ENCODE peak calls at places on chromosomes 4 and X, in five cellular contexts. T is AML-193; H is stimulated activated CD8-positive, alpha-beta memory T cell treated with anti-CD3 and anti-CD28 coated beads, Interleukin-4, amount 100 ng/mL, for 48 hours; K is hippocampal formation; B is hypothalamus. O is an unnamed sample.

GRCh38 chr4:27129871-27130277 is 269.2 kb downstream of the STIM2 start:
- DNase-seq in T (no peak), H (no peak), K (no peak), B (no peak), O (no peak)

GRCh38 chrX:134184936-134185335 is 52.0 kb upstream of the CCDC160 start:
- DNase-seq in T (no peak), H (no peak), K (no peak), B (no peak), O (no peak)

GRCh38 chrX:103362504-103362903 is 6.2 kb downstream of the TCEAL9 start:
- DNase-seq in T (no peak), H (no peak), K (no peak), B (no peak), O (no peak)

GRCh38 chr4:57270350-57270749 is 160.2 kb upstream of the IGFBP7 start:
- DNase-seq in T (no peak), H (no peak), K (no peak), B (no peak), O (no peak)

GRCh38 chr4:15238720-15239119 is 189.1 kb upstream of the C1QTNF7 start:
- DNase-seq in T (peak), H (peak), K (peak), B (no peak), O (peak)

GRCh38 chr4:94759767-94760211 is 2.0 kb downstream of the BMPR1B start:
- DNase-seq in T (no peak), H (no peak), K (no peak), B (no peak), O (no peak)

GRCh38 chrX:37347420-37347819 is 1.7 kb upstream of the PRRG1 start:
- DNase-seq in T (peak), H (no peak), K (no peak), B (no peak), O (peak)

GRCh38 chr4:185201983-185202962 is 1.5 kb downstream of the CFAP97 start:
- DNase-seq in T (peak), H (peak), K (no peak), B (no peak), O (peak)

GRCh38 chr4:176436500-176436973 is 116.8 kb downstream of the SPCS3 start:
- DNase-seq in T (no peak), H (no peak), K (no peak), B (no peak), O (no peak)

GRCh38 chrX:19798423-19798822 is 89.0 kb downstream of the SH3KBP1 start:
- DNase-seq in T (no peak), H (peak), K (no peak), B (no peak), O (no peak)

GRCh38 chr4:185779520-185779919 is 32.5 kb downstream of the SORBS2 start:
- DNase-seq in T (no peak), H (no peak), K (no peak), B (no peak), O (no peak)

GRCh38 chr4:169311643-169312365 is 41.0 kb upstream of the SH3RF1 start:
- DNase-seq in T (peak), H (no peak), K (peak), B (no peak), O (peak)

GRCh38 chr4:110245567-110245966 is 47.2 kb upstream of the ELOVL6 start:
- DNase-seq in T (no peak), H (no peak), K (no peak), B (no peak), O (no peak)

GRCh38 chrX:20718592-20718991 is 451.9 kb upstream of the RPS6KA3 start:
- DNase-seq in T (no peak), H (no peak), K (no peak), B (no peak), O (no peak)

GRCh38 chr4:147772459-147772969 is 40.6 kb downstream of the ARHGAP10 start:
- DNase-seq in T (no peak), H (no peak), K (no peak), B (no peak), O (no peak)

GRCh38 chr4:74674750-74675149 is 119.6 kb downstream of the BTC start:
- DNase-seq in T (peak), H (no peak), K (no peak), B (no peak), O (no peak)

GRCh38 chr4:94912606-94913005 is 154.9 kb downstream of the BMPR1B start:
- DNase-seq in T (no peak), H (no peak), K (no peak), B (no peak), O (no peak)

GRCh38 chrX:154368630-154369452 is 5.6 kb downstream of the FLNA start:
- DNase-seq in T (peak), H (peak), K (no peak), B (no peak), O (peak)

GRCh38 chr4:76434901-76435688 is at the start of gene SHROOM3:
- DNase-seq in T (no peak), H (no peak), K (no peak), B (no peak), O (peak)

GRCh38 chr4:169460081-169460480 is 152.3 kb downstream of the NEK1 start:
- DNase-seq in T (no peak), H (no peak), K (no peak), B (no peak), O (no peak)

GRCh38 chrX:19063030-19063429 is 59.2 kb downstream of the ADGRG2 start:
- DNase-seq in T (no peak), H (no peak), K (no peak), B (no peak), O (no peak)

GRCh38 chr4:1508161-1509160 is 102.2 kb upstream of the NKX1-1 start:
- DNase-seq in T (no peak), H (no peak), K (no peak), B (no peak), O (no peak)

GRCh38 chr4:41712413-41712812 is 36.1 kb downstream of the PHOX2B start:
- DNase-seq in T (no peak), H (no peak), K (no peak), B (no peak), O (no peak)

GRCh38 chr4:78551420-78552351 is at the start of gene ANXA3:
- DNase-seq in T (no peak), H (peak), K (no peak), B (no peak), O (no peak)

GRCh38 chrX:24025741-24026402 is 1.1 kb downstream of the KLHL15 start:
- DNase-seq in T (no peak), H (no peak), K (no peak), B (no peak), O (peak)

GRCh38 chrX:42746606-42747005 is 31.4 kb downstream of the PPP1R2C start:
- DNase-seq in T (no peak), H (no peak), K (no peak), B (no peak), O (peak)

GRCh38 chr4:76357981-76358380 is 51.4 kb downstream of the STBD1 start:
- DNase-seq in T (no peak), H (no peak), K (no peak), B (no peak), O (no peak)

GRCh38 chr4:69760455-69760854 is at the start of gene SULT1B1:
- DNase-seq in T (peak), H (peak), K (no peak), B (no peak), O (peak)